ENCODE peak calls at places on chromosomes 2 and 18, in six cellular contexts. One of them, this sample, is unnamed.

GRCh38 chr2:200393191-200393590 is 86.7 kb downstream of the SPATS2L start:
- DNase-seq in neuronal stem cell: no peak
- DNase-seq in body of pancreas: no peak
- DNase-seq in pancreas: no peak
- DNase-seq in PC-9: no peak
- DNase-seq in colonic mucosa: no peak
- DNase-seq in this sample: no peak

GRCh38 chr2:240917684-240918257 is 11.6 kb downstream of the CROCC2 start:
- DNase-seq in neuronal stem cell: no peak
- DNase-seq in body of pancreas: peak; percentile 11
- DNase-seq in pancreas: no peak
- DNase-seq in PC-9: peak; percentile 4
- DNase-seq in colonic mucosa: no peak
- DNase-seq in this sample: no peak

GRCh38 chr18:3450358-3451107 is 561 bp downstream of the TGIF1 start:
- DNase-seq in neuronal stem cell: peak; percentile 23
- DNase-seq in body of pancreas: peak; percentile 70
- DNase-seq in pancreas: peak; percentile 71
- DNase-seq in PC-9: no peak
- DNase-seq in colonic mucosa: peak; percentile 74
- DNase-seq in this sample: peak; percentile 93

GRCh38 chr18:34942276-34942675 is 98.9 kb upstream of the MAPRE2 start:
- DNase-seq in neuronal stem cell: no peak
- DNase-seq in body of pancreas: no peak
- DNase-seq in pancreas: no peak
- DNase-seq in PC-9: no peak
- DNase-seq in colonic mucosa: no peak
- DNase-seq in this sample: no peak

GRCh38 chr2:69816923-69817542 is 12.4 kb upstream of the GMCL1 start:
- DNase-seq in neuronal stem cell: peak; percentile 77
- DNase-seq in body of pancreas: peak; percentile 84
- DNase-seq in pancreas: peak; percentile 66
- DNase-seq in PC-9: peak; percentile 59
- DNase-seq in colonic mucosa: peak; percentile 86
- DNase-seq in this sample: no peak

GRCh38 chr2:149393647-149394046 is 63.3 kb downstream of the LYPD6 start:
- DNase-seq in neuronal stem cell: no peak
- DNase-seq in body of pancreas: no peak
- DNase-seq in pancreas: no peak
- DNase-seq in PC-9: no peak
- DNase-seq in colonic mucosa: no peak
- DNase-seq in this sample: no peak

GRCh38 chr18:79924814-79925655 is 26.4 kb downstream of the SLC66A2 start:
- DNase-seq in neuronal stem cell: no peak
- DNase-seq in body of pancreas: peak; percentile 88
- DNase-seq in pancreas: peak; percentile 89
- DNase-seq in PC-9: no peak
- DNase-seq in colonic mucosa: peak; percentile 14
- DNase-seq in this sample: peak; percentile 32

GRCh38 chr2:86807462-86808275 is 17.0 kb upstream of the CD8A start:
- DNase-seq in neuronal stem cell: no peak
- DNase-seq in body of pancreas: peak; percentile 48
- DNase-seq in pancreas: peak; percentile 44
- DNase-seq in PC-9: peak; percentile 77
- DNase-seq in colonic mucosa: peak; percentile 60
- DNase-seq in this sample: no peak

GRCh38 chr2:206045251-206045650 is 40.7 kb downstream of the INO80D start:
- DNase-seq in neuronal stem cell: no peak
- DNase-seq in body of pancreas: no peak
- DNase-seq in pancreas: no peak
- DNase-seq in PC-9: no peak
- DNase-seq in colonic mucosa: no peak
- DNase-seq in this sample: no peak

GRCh38 chr2:41540268-41540963 is 507.4 kb upstream of the PKDCC start:
- DNase-seq in neuronal stem cell: no peak
- DNase-seq in body of pancreas: no peak
- DNase-seq in pancreas: no peak
- DNase-seq in PC-9: no peak
- DNase-seq in colonic mucosa: no peak
- DNase-seq in this sample: no peak

GRCh38 chr2:88709117-88709739 is 17.8 kb downstream of the RPIA start:
- DNase-seq in neuronal stem cell: no peak
- DNase-seq in body of pancreas: no peak
- DNase-seq in pancreas: no peak
- DNase-seq in PC-9: no peak
- DNase-seq in colonic mucosa: no peak
- DNase-seq in this sample: no peak

GRCh38 chr2:46663614-46664013 is 184.2 kb downstream of the TMEM247 start:
- DNase-seq in neuronal stem cell: no peak
- DNase-seq in body of pancreas: no peak
- DNase-seq in pancreas: no peak
- DNase-seq in PC-9: no peak
- DNase-seq in colonic mucosa: no peak
- DNase-seq in this sample: no peak

GRCh38 chr2:53987336-53987921 is 16.6 kb upstream of the PSME4 start:
- DNase-seq in neuronal stem cell: no peak
- DNase-seq in body of pancreas: no peak
- DNase-seq in pancreas: no peak
- DNase-seq in PC-9: peak; percentile 29
- DNase-seq in colonic mucosa: no peak
- DNase-seq in this sample: no peak

GRCh38 chr2:239132156-239132709 is 268.6 kb downstream of the HDAC4 start:
- DNase-seq in neuronal stem cell: no peak
- DNase-seq in body of pancreas: no peak
- DNase-seq in pancreas: no peak
- DNase-seq in PC-9: no peak
- DNase-seq in colonic mucosa: no peak
- DNase-seq in this sample: no peak

GRCh38 chr2:100278986-100279385 is 43.3 kb downstream of the LONRF2 start:
- DNase-seq in neuronal stem cell: no peak
- DNase-seq in body of pancreas: no peak
- DNase-seq in pancreas: no peak
- DNase-seq in PC-9: no peak
- DNase-seq in colonic mucosa: no peak
- DNase-seq in this sample: no peak

GRCh38 chr18:46821856-46822711 is 65.2 kb upstream of the ST8SIA5 start:
- DNase-seq in neuronal stem cell: no peak
- DNase-seq in body of pancreas: no peak
- DNase-seq in pancreas: no peak
- DNase-seq in PC-9: no peak
- DNase-seq in colonic mucosa: no peak
- DNase-seq in this sample: no peak

GRCh38 chr2:16109821-16110310 is 169.5 kb downstream of the MYCN start:
- DNase-seq in neuronal stem cell: no peak
- DNase-seq in body of pancreas: no peak
- DNase-seq in pancreas: no peak
- DNase-seq in PC-9: no peak
- DNase-seq in colonic mucosa: no peak
- DNase-seq in this sample: no peak

GRCh38 chr2:207682557-207682956 is 28.9 kb upstream of the CCNYL1 start:
- DNase-seq in neuronal stem cell: no peak
- DNase-seq in body of pancreas: no peak
- DNase-seq in pancreas: no peak
- DNase-seq in PC-9: no peak
- DNase-seq in colonic mucosa: no peak
- DNase-seq in this sample: no peak

GRCh38 chr2:241036964-241037421 is 38.6 kb downstream of the SNED1 start:
- DNase-seq in neuronal stem cell: no peak
- DNase-seq in body of pancreas: peak; percentile 13
- DNase-seq in pancreas: no peak
- DNase-seq in PC-9: no peak
- DNase-seq in colonic mucosa: no peak
- DNase-seq in this sample: peak; percentile 27

GRCh38 chr2:28392297-28393114 is at the start of gene FOSL2:
- DNase-seq in neuronal stem cell: peak; percentile 94
- DNase-seq in body of pancreas: peak; percentile 98
- DNase-seq in pancreas: peak; percentile 98
- DNase-seq in PC-9: peak; percentile 96
- DNase-seq in colonic mucosa: peak; percentile 98
- DNase-seq in this sample: peak; percentile 98

GRCh38 chr2:237879991-237880560 is 20.7 kb downstream of the RAMP1 start:
- DNase-seq in neuronal stem cell: no peak
- DNase-seq in body of pancreas: no peak
- DNase-seq in pancreas: no peak
- DNase-seq in PC-9: no peak
- DNase-seq in colonic mucosa: no peak
- DNase-seq in this sample: no peak

GRCh38 chr2:237879058-237879430 is 19.6 kb downstream of the RAMP1 start:
- DNase-seq in neuronal stem cell: no peak
- DNase-seq in body of pancreas: no peak
- DNase-seq in pancreas: no peak
- DNase-seq in PC-9: no peak
- DNase-seq in colonic mucosa: no peak
- DNase-seq in this sample: no peak

GRCh38 chr2:237876951-237877491 is 17.6 kb downstream of the RAMP1 start:
- DNase-seq in neuronal stem cell: no peak
- DNase-seq in body of pancreas: no peak
- DNase-seq in pancreas: peak; percentile 14
- DNase-seq in PC-9: no peak
- DNase-seq in colonic mucosa: no peak
- DNase-seq in this sample: peak; percentile 20

GRCh38 chr2:237877576-237878307 is 18.3 kb downstream of the RAMP1 start:
- DNase-seq in neuronal stem cell: no peak
- DNase-seq in body of pancreas: no peak
- DNase-seq in pancreas: no peak
- DNase-seq in PC-9: no peak
- DNase-seq in colonic mucosa: no peak
- DNase-seq in this sample: no peak

GRCh38 chr2:237878321-237879057 is 19.1 kb downstream of the RAMP1 start:
- DNase-seq in neuronal stem cell: no peak
- DNase-seq in body of pancreas: no peak
- DNase-seq in pancreas: no peak
- DNase-seq in PC-9: no peak
- DNase-seq in colonic mucosa: no peak
- DNase-seq in this sample: peak; percentile 61
- H3K4me1 ChIP-seq in neuronal stem cell: peaks cover 3% of the 10 kb centered on the region
- H3K4me1 ChIP-seq in body of pancreas: peaks cover 37% of the 10 kb centered on the region
- H3K4me1 ChIP-seq in pancreas: no peaks in the 10 kb centered on the region
- H3K4me1 ChIP-seq in PC-9: peaks cover 30% of the 10 kb centered on the region
- H3K4me1 ChIP-seq in colonic mucosa: no peaks in the 10 kb centered on the region
- H3K4me1 ChIP-seq in this sample: no peaks in the 10 kb centered on the region

DNA sequence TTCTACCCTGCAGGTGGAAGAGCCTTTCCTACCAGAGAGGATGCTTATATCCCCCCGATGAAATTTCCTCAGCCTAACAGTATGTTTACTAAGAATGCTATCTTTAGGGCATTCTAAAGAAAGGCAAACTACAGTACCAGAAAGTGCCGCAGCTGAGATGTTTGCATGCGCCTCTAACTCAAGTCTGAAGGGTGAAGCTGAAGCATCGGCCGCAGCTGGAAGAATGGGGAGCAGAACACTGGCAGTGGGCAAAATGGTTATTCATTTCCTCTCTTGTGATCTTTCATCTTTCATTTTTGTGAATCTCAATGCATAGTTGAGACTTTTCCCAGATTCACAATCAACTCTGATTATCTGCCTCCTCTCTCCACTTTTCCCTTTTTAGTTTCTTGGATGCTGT is 648.2 kb upstream of the ZEB2 start:
- DNase-seq in neuronal stem cell: no peak
- DNase-seq in body of pancreas: no peak
- DNase-seq in pancreas: no peak
- DNase-seq in PC-9: no peak
- DNase-seq in colonic mucosa: no peak
- DNase-seq in this sample: no peak
- H3K4me1 ChIP-seq in neuronal stem cell: no peaks in the 10 kb centered on the region
- H3K4me1 ChIP-seq in body of pancreas: no peaks in the 10 kb centered on the region
- H3K4me1 ChIP-seq in pancreas: no peaks in the 10 kb centered on the region
- H3K4me1 ChIP-seq in PC-9: no peaks in the 10 kb centered on the region
- H3K4me1 ChIP-seq in colonic mucosa: no peaks in the 10 kb centered on the region
- H3K4me1 ChIP-seq in this sample: no peaks in the 10 kb centered on the region

DNA sequence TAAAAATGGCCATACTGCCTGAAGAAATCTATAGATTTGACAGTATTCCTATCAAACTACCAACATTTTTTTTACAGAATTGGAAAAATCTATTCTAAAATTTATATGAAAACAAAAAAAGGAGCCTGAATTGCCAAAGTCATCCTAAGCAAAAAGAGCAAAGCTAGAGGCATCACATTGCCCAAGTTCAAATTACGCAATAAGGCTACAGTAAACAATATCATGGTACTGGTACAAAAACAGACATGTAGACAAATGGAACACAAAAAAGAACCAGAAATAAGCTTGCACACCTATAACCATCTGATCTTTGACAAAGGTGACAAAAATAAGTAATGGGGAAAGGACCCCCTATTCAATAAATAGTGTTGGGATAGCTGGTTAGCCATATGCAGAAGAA is 50.2 kb upstream of the THSD7B start:
- DNase-seq in neuronal stem cell: no peak
- DNase-seq in body of pancreas: no peak
- DNase-seq in pancreas: no peak
- DNase-seq in PC-9: no peak
- DNase-seq in colonic mucosa: no peak
- DNase-seq in this sample: no peak
- H3K4me1 ChIP-seq in neuronal stem cell: no peaks in the 10 kb centered on the region
- H3K4me1 ChIP-seq in body of pancreas: no peaks in the 10 kb centered on the region
- H3K4me1 ChIP-seq in pancreas: no peaks in the 10 kb centered on the region
- H3K4me1 ChIP-seq in PC-9: no peaks in the 10 kb centered on the region
- H3K4me1 ChIP-seq in colonic mucosa: no peaks in the 10 kb centered on the region
- H3K4me1 ChIP-seq in this sample: no peaks in the 10 kb centered on the region

GRCh38 chr2:20146401-20146800 is 78.5 kb downstream of the SDC1 start:
- DNase-seq in neuronal stem cell: no peak
- DNase-seq in body of pancreas: no peak
- DNase-seq in pancreas: no peak
- DNase-seq in PC-9: no peak
- DNase-seq in colonic mucosa: no peak
- DNase-seq in this sample: no peak

GRCh38 chr2:20144861-20145260 is 80.1 kb downstream of the SDC1 start:
- DNase-seq in neuronal stem cell: no peak
- DNase-seq in body of pancreas: no peak
- DNase-seq in pancreas: no peak
- DNase-seq in PC-9: no peak
- DNase-seq in colonic mucosa: no peak
- DNase-seq in this sample: no peak

GRCh38 chr2:20144196-20144595 is 80.7 kb downstream of the SDC1 start:
- DNase-seq in neuronal stem cell: no peak
- DNase-seq in body of pancreas: no peak
- DNase-seq in pancreas: no peak
- DNase-seq in PC-9: no peak
- DNase-seq in colonic mucosa: no peak
- DNase-seq in this sample: no peak

GRCh38 chr2:20147351-20147750 is 77.6 kb downstream of the SDC1 start:
- DNase-seq in neuronal stem cell: no peak
- DNase-seq in body of pancreas: no peak
- DNase-seq in pancreas: no peak
- DNase-seq in PC-9: no peak
- DNase-seq in colonic mucosa: no peak
- DNase-seq in this sample: no peak

GRCh38 chr2:20145497-20146193 is 79.3 kb downstream of the SDC1 start:
- DNase-seq in neuronal stem cell: no peak
- DNase-seq in body of pancreas: no peak
- DNase-seq in pancreas: no peak
- DNase-seq in PC-9: peak; percentile 33
- DNase-seq in colonic mucosa: peak; percentile 54
- DNase-seq in this sample: no peak
- H3K4me1 ChIP-seq in neuronal stem cell: peaks cover 17% of the 10 kb centered on the region
- H3K4me1 ChIP-seq in body of pancreas: peaks cover 8% of the 10 kb centered on the region
- H3K4me1 ChIP-seq in pancreas: no peaks in the 10 kb centered on the region
- H3K4me1 ChIP-seq in PC-9: peaks cover 78% of the 10 kb centered on the region
- H3K4me1 ChIP-seq in colonic mucosa: no peaks in the 10 kb centered on the region
- H3K4me1 ChIP-seq in this sample: no peaks in the 10 kb centered on the region